ENCODE peak calls at places on chromosomes 16 and 17, in nine cellular contexts. R, C, V, Q, E, F, U, I and W are unnamed samples.

GRCh38 chr17:79628861-79629547 is 18.2 kb upstream of the RBFOX3 start:
- DNase-seq in Q (no peak), I (no peak), U (peak), C (no peak), V (no peak), R (no peak), E (no peak), F (peak), W (peak)

GRCh38 chr17:51346218-51346982 is 86.1 kb downstream of the UTP18 start:
- DNase-seq in Q (no peak), I (peak), F (no peak), C (no peak), U (no peak), E (no peak), R (no peak), V (no peak), W (no peak)

GRCh38 chr17:7440823-7441174 is 1.5 kb downstream of the FGF11 start:
- DNase-seq in V (no peak), F (no peak), Q (no peak), R (no peak), C (no peak), I (no peak), U (no peak), E (no peak), W (peak)

GRCh38 chr16:56947604-56947995 is 14.2 kb upstream of the CETP start:
- DNase-seq in U (no peak), F (no peak), I (no peak), C (no peak), V (no peak), R (no peak), Q (no peak), E (no peak), W (no peak)

GRCh38 chr17:2214047-2214717 is 89.4 kb downstream of the SMG6 start:
- DNase-seq in Q (peak), U (peak), R (no peak), I (no peak), E (peak), F (no peak), V (no peak), C (no peak), W (no peak)

GRCh38 chr17:2049333-2050245 is 5.3 kb upstream of the HIC1 start:
- DNase-seq in R (peak), V (peak), U (peak), E (peak), F (peak), C (no peak), Q (peak), I (no peak), W (peak)

GRCh38 chr17:673200-673681 is 41.4 kb downstream of the VPS53 start:
- DNase-seq in V (no peak), E (peak), Q (no peak), U (no peak), C (no peak), F (no peak), R (no peak), I (no peak), W (no peak)

GRCh38 chr17:79406316-79406715 is 204.5 kb downstream of the RBFOX3 start:
- DNase-seq in I (no peak), U (no peak), V (no peak), F (no peak), R (no peak), Q (no peak), C (no peak), E (no peak), W (no peak)

GRCh38 chr16:25692734-25693508 is 1.2 kb downstream of the HS3ST4 start:
- DNase-seq in U (no peak), V (no peak), I (no peak), C (no peak), F (no peak), Q (no peak), R (no peak), E (no peak), W (no peak)
- H3K4me3 ChIP-seq in U (no peak), V (peak), I (no peak), C (no peak), F (peak), Q (no peak), R (peak), E (no peak), W (no peak)

GRCh38 chr17:3870871-3871306 is 22.0 kb downstream of the CAMKK1 start:
- DNase-seq in I (no peak), R (no peak), F (peak), V (no peak), C (no peak), Q (no peak), E (no peak), U (no peak), W (no peak)
- TF ChIP-seq POLR2A in I (no peak), R (no peak), F (no peak), V (no peak), C (no peak), Q (no peak), E (no peak), U (no peak), W (no peak)

GRCh38 chr17:57956311-57957119 is 1.3 kb upstream of the CUEDC1 start:
- DNase-seq in F (peak), V (no peak), I (no peak), E (no peak), Q (no peak), C (no peak), U (peak), R (no peak), W (peak)
- H3K4me3 ChIP-seq in F (no peak), V (peak), I (no peak), E (no peak), Q (no peak), C (peak), U (peak), R (no peak), W (no peak)

GRCh38 chr17:60600490-60601431 is 768 bp downstream of the PPM1D start:
- DNase-seq in E (peak), I (peak), Q (peak), U (peak), V (peak), C (peak), R (peak), F (peak), W (no peak)
- TF ChIP-seq POLR2A in E (no peak), I (no peak), Q (peak), U (peak), V (no peak), C (no peak), R (peak), F (no peak), W (no peak)

DNA sequence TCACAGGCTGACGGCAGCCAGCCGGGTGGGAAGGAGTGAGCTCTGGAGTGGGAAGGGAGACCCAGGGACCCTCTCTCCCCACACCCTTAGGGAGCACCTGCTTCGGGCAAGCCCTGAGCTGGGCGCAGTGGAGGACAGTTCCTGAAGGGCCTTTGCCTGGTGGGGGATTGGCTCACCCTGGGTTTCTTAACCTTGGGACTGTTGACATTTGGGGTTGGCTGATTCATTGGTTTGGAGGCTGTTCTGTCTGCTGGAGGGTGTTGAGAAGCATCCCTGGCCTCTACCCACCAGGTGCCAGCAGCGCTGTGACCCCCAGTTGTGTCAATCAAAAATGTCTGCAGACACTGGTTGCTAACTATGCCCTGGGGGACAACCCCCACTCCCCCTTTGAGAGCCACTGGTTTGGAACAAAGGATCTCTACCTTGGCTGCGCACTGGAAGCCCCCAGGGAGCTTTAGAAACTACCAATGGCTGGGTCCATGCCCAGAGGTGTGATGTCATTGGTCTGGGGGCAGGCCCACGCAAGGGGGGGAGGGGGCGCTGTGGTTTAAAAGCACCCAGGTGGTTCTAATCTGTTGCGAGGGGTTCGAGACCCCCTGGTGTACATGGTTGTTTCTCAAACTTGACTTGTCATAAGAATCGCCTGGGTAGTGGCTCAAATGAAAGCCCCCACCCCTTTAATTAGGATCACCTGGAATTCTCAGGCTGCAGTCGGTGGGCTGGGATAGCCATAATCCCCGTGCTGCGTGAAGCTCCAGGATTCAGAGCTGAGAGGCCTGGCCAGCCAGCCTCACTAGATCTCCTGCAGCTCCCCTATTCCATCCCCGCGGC is 151.9 kb upstream of the GSE1 start:
- DNase-seq in V (peak), R (no peak), F (no peak), U (no peak), Q (no peak), E (peak), I (peak), C (no peak), W (no peak)
- H3K4me3 ChIP-seq in V (no peak), R (no peak), F (peak), U (peak), Q (no peak), E (no peak), I (no peak), C (no peak), W (no peak)

GRCh38 chr17:41812176-41813038 is at the start of gene FKBP10:
- DNase-seq in R (peak), U (peak), F (peak), E (peak), Q (peak), C (peak), I (peak), V (peak), W (no peak)

GRCh38 chr17:41813039-41813680 is 356 bp downstream of the FKBP10 start:
- DNase-seq in U (no peak), C (no peak), F (no peak), E (no peak), V (peak), Q (no peak), R (no peak), I (no peak), W (no peak)

GRCh38 chr17:41813699-41814124 is 908 bp downstream of the FKBP10 start:
- DNase-seq in U (no peak), V (no peak), I (no peak), F (no peak), C (no peak), R (no peak), E (no peak), Q (no peak), W (no peak)

GRCh38 chr17:41810659-41811548 is 845 bp downstream of the P3H4 start:
- DNase-seq in E (no peak), U (peak), F (peak), R (peak), Q (no peak), V (no peak), C (no peak), I (no peak), W (no peak)

DNA sequence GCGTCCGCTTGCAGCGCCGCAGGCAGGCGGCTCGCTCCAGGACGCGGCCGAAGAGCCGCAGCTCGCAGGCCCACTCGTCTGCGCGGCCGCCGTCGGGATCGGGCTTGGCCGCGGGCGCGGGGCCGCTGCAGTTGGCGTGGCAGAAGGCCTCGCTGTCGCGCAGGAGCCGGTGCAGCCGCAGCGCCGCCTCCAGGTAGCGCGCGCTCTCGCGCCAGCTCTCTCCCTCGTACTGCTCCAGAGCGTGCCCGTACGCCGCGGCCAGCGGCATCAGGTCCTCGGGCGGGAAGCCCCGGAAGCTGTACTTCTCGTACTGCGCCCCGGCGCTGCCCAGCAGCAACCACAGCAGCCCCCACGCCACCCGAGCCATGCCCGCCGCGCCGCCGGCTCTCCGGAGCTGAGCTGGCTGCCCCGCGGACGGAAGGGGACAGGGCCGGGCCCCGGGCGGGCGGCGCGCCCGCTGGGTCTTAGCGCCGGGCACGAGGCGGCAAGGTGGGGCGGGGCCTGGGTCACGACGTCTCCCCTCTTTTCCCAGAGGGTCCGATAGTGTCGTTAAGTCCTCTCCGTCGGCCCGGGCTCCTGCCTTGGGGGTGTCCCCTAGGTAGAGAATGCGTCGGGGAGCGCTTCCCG is at the start of gene P3H4:
- DNase-seq in E (peak), C (peak), F (peak), Q (peak), I (peak), V (peak), U (peak), R (peak), W (peak)
- TF ChIP-seq POLR2A in E (peak), C (peak), F (no peak), Q (no peak), I (peak), V (peak), U (no peak), R (peak), W (no peak)

GRCh38 chr17:64240261-64240740 is 22.8 kb downstream of the TEX2 start:
- DNase-seq in I (no peak), F (no peak), C (no peak), U (no peak), Q (no peak), V (no peak), E (peak), R (no peak), W (no peak)

GRCh38 chr17:64243340-64243739 is 19.7 kb downstream of the TEX2 start:
- DNase-seq in I (no peak), R (no peak), F (no peak), E (no peak), U (no peak), C (no peak), V (no peak), Q (no peak), W (no peak)

GRCh38 chr17:64244165-64244564 is 18.9 kb downstream of the TEX2 start:
- DNase-seq in F (no peak), V (no peak), U (no peak), R (no peak), E (peak), I (no peak), C (no peak), Q (no peak), W (no peak)

GRCh38 chr17:64242633-64243032 is 20.4 kb downstream of the TEX2 start:
- DNase-seq in I (no peak), F (no peak), E (no peak), C (no peak), R (no peak), U (no peak), V (no peak), Q (no peak), W (no peak)

DNA sequence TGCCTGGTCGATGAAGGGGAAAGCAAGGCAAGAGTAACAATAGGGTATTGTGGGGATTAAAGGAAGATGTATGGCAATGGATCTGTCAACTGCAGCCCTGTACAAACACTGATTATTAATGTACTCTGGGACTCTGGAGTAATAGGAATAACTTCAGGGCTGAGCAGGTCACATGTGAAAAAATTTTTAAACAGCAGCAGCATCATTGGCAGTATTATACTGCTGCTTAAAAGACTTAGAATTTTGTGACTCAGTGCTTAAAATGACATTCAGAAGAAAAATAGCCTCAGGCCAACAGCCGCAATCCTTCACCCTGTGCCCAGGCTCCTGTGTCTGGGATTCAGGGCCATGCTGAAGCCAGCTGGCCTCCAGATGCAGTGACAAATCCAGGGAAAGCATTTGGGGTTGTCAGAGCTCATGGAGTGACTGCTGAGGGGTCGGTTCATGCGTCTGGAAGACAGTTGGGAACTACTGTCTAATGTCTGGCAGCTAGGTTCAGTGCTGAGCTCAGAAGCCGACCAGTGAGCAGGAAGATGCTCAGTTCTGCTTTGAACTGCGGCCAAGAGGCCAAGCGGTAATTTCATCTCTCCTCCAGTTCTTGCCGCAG is 22.2 kb downstream of the TEX2 start:
- DNase-seq in V (no peak), C (no peak), F (no peak), I (no peak), R (peak), E (peak), Q (no peak), U (peak), W (no peak)
- H3K4me3 ChIP-seq in V (no peak), C (no peak), F (no peak), I (no peak), R (no peak), E (no peak), Q (no peak), U (no peak), W (no peak)

GRCh38 chr17:77190561-77190960 is 49.8 kb downstream of the SEC14L1 start:
- DNase-seq in F (no peak), V (no peak), E (no peak), I (no peak), C (no peak), R (no peak), Q (no peak), U (no peak), W (no peak)
- TF ChIP-seq POLR2A in F (no peak), V (no peak), E (no peak), I (no peak), C (no peak), R (no peak), Q (no peak), U (no peak), W (no peak)